ENCODE peak calls at places on chromosomes 12 and 14, in five cellular contexts. One of them, this sample, is unnamed.

GRCh38 chr12:108282160-108282559 is 57.0 kb downstream of the CMKLR1 start:
- DNase-seq in AG09309: no peak
- DNase-seq in lower leg skin: no peak
- DNase-seq in dorsolateral prefrontal cortex: no peak
- DNase-seq in fibroblast of mammary gland: no peak
- DNase-seq in this sample: no peak

GRCh38 chr14:45070215-45070614 is 13.7 kb upstream of the PRPF39 start:
- DNase-seq in AG09309: no peak
- DNase-seq in fibroblast of mammary gland: peak
- DNase-seq in lower leg skin: no peak
- DNase-seq in dorsolateral prefrontal cortex: no peak
- DNase-seq in this sample: no peak

GRCh38 chr14:97625512-97625911 is 828.3 kb downstream of the VRK1 start:
- DNase-seq in lower leg skin: no peak
- DNase-seq in AG09309: no peak
- DNase-seq in fibroblast of mammary gland: no peak
- DNase-seq in dorsolateral prefrontal cortex: no peak
- DNase-seq in this sample: no peak

GRCh38 chr12:124656214-124656516 is 88.8 kb upstream of the NCOR2 start:
- DNase-seq in AG09309: no peak
- DNase-seq in fibroblast of mammary gland: no peak
- DNase-seq in lower leg skin: no peak
- DNase-seq in dorsolateral prefrontal cortex: no peak
- DNase-seq in this sample: no peak

GRCh38 chr14:58770501-58770982 is 132.8 kb downstream of the DACT1 start:
- DNase-seq in fibroblast of mammary gland: no peak
- DNase-seq in AG09309: no peak
- DNase-seq in dorsolateral prefrontal cortex: no peak
- DNase-seq in lower leg skin: no peak
- DNase-seq in this sample: no peak

GRCh38 chr12:1115471-1116242 is 124.6 kb downstream of the ERC1 start:
- DNase-seq in lower leg skin: no peak
- DNase-seq in fibroblast of mammary gland: peak
- DNase-seq in dorsolateral prefrontal cortex: no peak
- DNase-seq in AG09309: peak
- DNase-seq in this sample: no peak

GRCh38 chr14:63248211-63248610 is 44.0 kb downstream of the RHOJ start:
- DNase-seq in fibroblast of mammary gland: no peak
- DNase-seq in AG09309: no peak
- DNase-seq in lower leg skin: no peak
- DNase-seq in dorsolateral prefrontal cortex: no peak
- DNase-seq in this sample: no peak

GRCh38 chr12:10031771-10032175 is 1.3 kb downstream of the CLEC9A start:
- DNase-seq in lower leg skin: no peak
- DNase-seq in AG09309: peak
- DNase-seq in dorsolateral prefrontal cortex: no peak
- DNase-seq in fibroblast of mammary gland: peak
- DNase-seq in this sample: no peak

GRCh38 chr14:43361766-43362165 is 1145.3 kb downstream of the FSCB start:
- DNase-seq in fibroblast of mammary gland: no peak
- DNase-seq in dorsolateral prefrontal cortex: no peak
- DNase-seq in lower leg skin: no peak
- DNase-seq in AG09309: no peak
- DNase-seq in this sample: no peak

GRCh38 chr14:23300687-23301223 is 1.9 kb downstream of the PPP1R3E start:
- DNase-seq in AG09309: no peak
- DNase-seq in dorsolateral prefrontal cortex: no peak
- DNase-seq in fibroblast of mammary gland: peak
- DNase-seq in lower leg skin: no peak
- DNase-seq in this sample: no peak

GRCh38 chr14:29865299-29865698 is 62.3 kb downstream of the PRKD1 start:
- DNase-seq in lower leg skin: no peak
- DNase-seq in AG09309: peak
- DNase-seq in dorsolateral prefrontal cortex: no peak
- DNase-seq in fibroblast of mammary gland: no peak
- DNase-seq in this sample: no peak

GRCh38 chr14:103744621-103745395 is 29.2 kb downstream of the ZFYVE21 start:
- DNase-seq in fibroblast of mammary gland: no peak
- DNase-seq in AG09309: no peak
- DNase-seq in dorsolateral prefrontal cortex: no peak
- DNase-seq in lower leg skin: no peak
- DNase-seq in this sample: no peak

GRCh38 chr12:12560587-12561304 is 1.9 kb downstream of the DUSP16 start:
- DNase-seq in fibroblast of mammary gland: peak
- DNase-seq in dorsolateral prefrontal cortex: no peak
- DNase-seq in lower leg skin: peak
- DNase-seq in AG09309: no peak
- DNase-seq in this sample: no peak

GRCh38 chr12:78898416-78898815 is 33.8 kb downstream of the SYT1 start:
- DNase-seq in AG09309: no peak
- DNase-seq in dorsolateral prefrontal cortex: peak
- DNase-seq in lower leg skin: no peak
- DNase-seq in fibroblast of mammary gland: peak
- DNase-seq in this sample: no peak

GRCh38 chr12:47740536-47741339 is 15.4 kb upstream of the ENDOU start:
- DNase-seq in dorsolateral prefrontal cortex: no peak
- DNase-seq in lower leg skin: no peak
- DNase-seq in AG09309: no peak
- DNase-seq in fibroblast of mammary gland: no peak
- DNase-seq in this sample: no peak

GRCh38 chr12:124683330-124683662 is 115.9 kb upstream of the NCOR2 start:
- DNase-seq in lower leg skin: no peak
- DNase-seq in AG09309: no peak
- DNase-seq in fibroblast of mammary gland: no peak
- DNase-seq in dorsolateral prefrontal cortex: no peak
- DNase-seq in this sample: no peak

GRCh38 chr12:27083861-27084271 is 1.5 kb upstream of the C12orf71 start:
- DNase-seq in dorsolateral prefrontal cortex: peak
- DNase-seq in fibroblast of mammary gland: peak
- DNase-seq in lower leg skin: no peak
- DNase-seq in AG09309: peak
- DNase-seq in this sample: no peak

DNA sequence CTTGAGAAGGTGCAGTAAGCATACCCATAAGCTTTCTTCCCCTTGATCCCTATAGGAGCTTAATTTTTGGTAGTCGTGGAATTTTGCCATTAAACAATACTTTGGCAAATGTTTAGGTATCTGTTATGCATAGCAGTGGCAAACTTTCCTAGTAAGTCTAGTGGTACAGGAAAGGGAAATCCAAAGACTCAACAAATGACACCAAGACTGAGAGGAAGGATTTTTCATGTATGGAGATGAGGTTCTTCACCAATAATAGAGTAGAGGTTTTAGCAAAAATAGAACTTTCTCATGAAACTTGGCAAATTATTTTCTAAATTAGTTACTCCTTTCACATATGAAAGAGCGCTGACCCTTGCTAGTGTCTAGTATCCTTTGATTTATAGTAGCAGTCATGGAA is 2.8 kb downstream of the EID3 start:
- DNase-seq in fibroblast of mammary gland: no peak
- DNase-seq in dorsolateral prefrontal cortex: no peak
- DNase-seq in lower leg skin: no peak
- DNase-seq in AG09309: no peak
- DNase-seq in this sample: no peak
- H3K4me3 ChIP-seq in fibroblast of mammary gland: no peak
- H3K4me3 ChIP-seq in dorsolateral prefrontal cortex: no peak
- H3K4me3 ChIP-seq in lower leg skin: no peak
- H3K4me3 ChIP-seq in AG09309: no peak
- H3K4me3 ChIP-seq in this sample: no peak

GRCh38 chr14:99072956-99073355 is 199.0 kb downstream of the BCL11B start:
- DNase-seq in AG09309: no peak
- DNase-seq in lower leg skin: peak
- DNase-seq in fibroblast of mammary gland: no peak
- DNase-seq in dorsolateral prefrontal cortex: no peak
- DNase-seq in this sample: peak
- H3K4me3 ChIP-seq in AG09309: no peak
- H3K4me3 ChIP-seq in lower leg skin: no peak
- H3K4me3 ChIP-seq in fibroblast of mammary gland: no peak
- H3K4me3 ChIP-seq in dorsolateral prefrontal cortex: no peak
- H3K4me3 ChIP-seq in this sample: no peak

DNA sequence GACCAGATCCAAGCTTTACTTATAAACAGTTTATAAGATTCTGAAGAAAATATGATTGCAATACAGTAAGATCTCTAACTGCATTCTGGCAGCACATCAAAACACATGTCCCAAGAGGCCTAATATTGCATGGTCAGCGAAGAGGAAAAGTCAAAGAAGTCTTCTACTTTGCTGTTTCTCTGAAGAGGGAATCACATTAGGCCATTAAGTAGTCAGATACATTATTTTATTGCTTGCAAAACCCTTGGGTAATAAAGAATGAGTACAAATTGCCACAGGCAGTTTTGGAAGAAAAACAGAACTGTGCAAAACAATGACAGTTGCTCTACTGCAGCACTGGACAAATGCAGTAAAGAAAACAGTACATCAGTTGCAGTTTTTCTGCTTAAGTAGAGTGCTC is 211.9 kb downstream of the MED13L start:
- DNase-seq in dorsolateral prefrontal cortex: no peak
- DNase-seq in AG09309: no peak
- DNase-seq in fibroblast of mammary gland: peak
- DNase-seq in lower leg skin: no peak
- DNase-seq in this sample: no peak
- H3K4me3 ChIP-seq in dorsolateral prefrontal cortex: no peak
- H3K4me3 ChIP-seq in AG09309: no peak
- H3K4me3 ChIP-seq in fibroblast of mammary gland: no peak
- H3K4me3 ChIP-seq in lower leg skin: no peak
- H3K4me3 ChIP-seq in this sample: no peak

DNA sequence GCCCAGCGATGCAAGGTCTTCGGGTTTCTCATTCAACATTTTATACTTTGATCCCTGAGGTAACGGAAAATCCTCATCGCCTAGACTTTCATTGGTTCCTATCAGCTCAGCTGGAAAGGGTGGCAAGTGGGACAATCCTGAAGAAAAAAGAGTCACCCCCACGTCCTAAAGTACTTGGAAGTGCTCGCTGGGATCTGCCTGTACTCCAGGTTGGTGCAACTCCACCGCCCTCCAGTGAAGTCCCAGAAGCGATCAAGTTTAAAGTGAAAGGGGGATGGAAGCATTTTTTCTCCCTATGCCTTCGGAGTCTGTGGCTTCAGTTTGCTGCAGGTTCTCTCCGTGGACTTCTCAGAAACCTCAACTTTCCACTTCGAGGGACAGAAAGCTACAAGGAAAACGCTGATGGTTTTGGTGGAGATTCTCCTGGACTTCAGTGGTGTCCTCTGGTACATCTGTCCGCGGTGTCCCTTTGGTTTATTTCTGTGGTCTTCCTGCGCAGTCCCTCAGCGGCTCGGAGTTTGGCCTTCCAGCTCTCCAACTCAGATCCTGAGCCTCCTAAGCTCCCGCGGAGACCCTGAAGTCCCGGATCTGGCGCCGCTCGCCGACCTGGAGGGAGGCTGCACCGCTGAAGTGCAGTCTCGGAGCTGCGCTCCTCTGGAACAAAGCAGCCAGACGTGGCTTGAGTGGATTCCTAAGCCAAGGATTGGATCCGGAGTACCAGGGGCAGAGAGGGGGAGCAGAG is 1.7 kb upstream of the LRFN5 start:
- DNase-seq in lower leg skin: peak
- DNase-seq in AG09309: peak
- DNase-seq in dorsolateral prefrontal cortex: peak
- DNase-seq in fibroblast of mammary gland: peak
- DNase-seq in this sample: no peak
- H3K4me3 ChIP-seq in lower leg skin: peak
- H3K4me3 ChIP-seq in AG09309: peak
- H3K4me3 ChIP-seq in dorsolateral prefrontal cortex: peak
- H3K4me3 ChIP-seq in fibroblast of mammary gland: peak
- H3K4me3 ChIP-seq in this sample: peak

GRCh38 chr14:74083161-74083560 is 1.1 kb downstream of the ALDH6A1 start:
- DNase-seq in dorsolateral prefrontal cortex: no peak
- DNase-seq in lower leg skin: no peak
- DNase-seq in fibroblast of mammary gland: no peak
- DNase-seq in AG09309: no peak
- DNase-seq in this sample: no peak
- H3K4me3 ChIP-seq in dorsolateral prefrontal cortex: peak
- H3K4me3 ChIP-seq in lower leg skin: no peak
- H3K4me3 ChIP-seq in fibroblast of mammary gland: peak
- H3K4me3 ChIP-seq in AG09309: peak
- H3K4me3 ChIP-seq in this sample: peak

GRCh38 chr12:14883663-14884062 is 2.0 kb downstream of the MGP start:
- DNase-seq in fibroblast of mammary gland: peak
- DNase-seq in dorsolateral prefrontal cortex: no peak
- DNase-seq in AG09309: no peak
- DNase-seq in lower leg skin: no peak
- DNase-seq in this sample: no peak
- H3K4me3 ChIP-seq in fibroblast of mammary gland: no peak
- H3K4me3 ChIP-seq in dorsolateral prefrontal cortex: no peak
- H3K4me3 ChIP-seq in AG09309: no peak
- H3K4me3 ChIP-seq in lower leg skin: no peak
- H3K4me3 ChIP-seq in this sample: peak